ENCODE peak calls at places on chromosomes 7 and 10, in seven cellular contexts. G is stimulated activated CD4-positive, alpha-beta T cell treated with anti-CD3 and anti-CD28 coated beads, Interleukin-15, amount 100 ng/mL, for 1 hour; I is stimulated activated CD8-positive, alpha-beta memory T cell treated with anti-CD3 and anti-CD28 coated beads, Interleukin-7, amount 100 ng/mL, for 1 hour; Z is MV-4-11; X is thoracic aorta; S is lung microvascular endothelial cell; C is upper lobe of right lung. A is an unnamed sample.

GRCh38 chr10:48363617-48364355 is 57.3 kb downstream of the MAPK8 start:
- DNase-seq in S (peak; percentile 87), X (no peak), I (no peak), Z (peak; percentile 43), C (no peak), G (no peak), A (no peak)

GRCh38 chr7:36760856-36761762 is 36.8 kb upstream of the AOAH start:
- DNase-seq in X (no peak), I (no peak), G (no peak), S (no peak), Z (no peak), C (no peak), A (no peak)

GRCh38 chr7:1243964-1244416 is 11.3 kb downstream of the UNCX start:
- DNase-seq in X (no peak), I (no peak), S (no peak), Z (no peak), G (no peak), C (no peak), A (no peak)

GRCh38 chr7:41816111-41816510 is 113.2 kb upstream of the INHBA start:
- DNase-seq in S (no peak), G (no peak), I (no peak), C (no peak), Z (peak; percentile 97), X (no peak), A (no peak)

GRCh38 chr7:42107484-42107883 is 129.5 kb downstream of the GLI3 start:
- DNase-seq in S (no peak), I (no peak), C (no peak), Z (no peak), X (no peak), G (no peak), A (no peak)

GRCh38 chr7:158631574-158632195 is 44.1 kb upstream of the PTPRN2 start:
- DNase-seq in Z (no peak), G (no peak), I (no peak), S (peak; percentile 36), C (no peak), X (no peak), A (no peak)

GRCh38 chr10:29908977-29909376 is 150.4 kb downstream of the JCAD start:
- DNase-seq in C (no peak), Z (no peak), X (no peak), G (no peak), I (no peak), S (peak; percentile 61), A (no peak)

GRCh38 chr7:132084776-132085388 is 491.4 kb downstream of the PLXNA4 start:
- DNase-seq in X (no peak), S (peak; percentile 11), C (no peak), Z (peak; percentile 12), G (no peak), I (no peak), A (no peak)

GRCh38 chr10:131983780-131984179 is 2.1 kb upstream of the BNIP3 start:
- DNase-seq in G (no peak), C (no peak), I (no peak), X (no peak), S (peak; percentile 45), Z (no peak), A (no peak)

GRCh38 chr7:132516042-132516840 is 60.0 kb downstream of the PLXNA4 start:
- DNase-seq in G (no peak), S (peak; percentile 87), Z (no peak), I (no peak), X (no peak), C (no peak), A (no peak)

GRCh38 chr7:56063882-56064625 is at the start of gene SUMF2:
- DNase-seq in I (peak; percentile 84), G (peak; percentile 89), Z (peak; percentile 84), X (peak; percentile 60), C (peak; percentile 97), S (peak; percentile 95), A (peak; percentile 82)

GRCh38 chr7:124413029-124413428 is 352.6 kb downstream of the GPR37 start:
- DNase-seq in Z (no peak), G (no peak), I (no peak), C (no peak), X (no peak), S (no peak), A (no peak)

GRCh38 chr7:129993275-129993674 is 40.5 kb upstream of the UBE2H start:
- DNase-seq in X (no peak), G (no peak), S (no peak), I (no peak), C (no peak), Z (no peak), A (no peak)

GRCh38 chr10:56622335-56622973 is 261.4 kb upstream of the ZWINT start:
- DNase-seq in X (no peak), S (no peak), G (no peak), I (no peak), C (no peak), Z (peak; percentile 50), A (no peak)

GRCh38 chr10:132893090-132893489 is 49.3 kb downstream of the CFAP46 start:
- DNase-seq in I (no peak), C (peak; percentile 54), Z (no peak), X (no peak), S (no peak), G (no peak), A (no peak)

GRCh38 chr10:131424836-131425506 is 113.5 kb upstream of the TCERG1L start:
- DNase-seq in I (no peak), C (no peak), X (no peak), S (no peak), Z (no peak), G (no peak), A (no peak)

GRCh38 chr7:92969061-92969460 is 132.7 kb upstream of the CDK6 start:
- DNase-seq in I (no peak), C (no peak), S (no peak), G (no peak), X (no peak), Z (no peak), A (no peak)

GRCh38 chr7:152856351-152856750 is 96.8 kb downstream of the ACTR3B start:
- DNase-seq in Z (no peak), X (no peak), G (no peak), I (no peak), S (no peak), C (no peak), A (no peak)

GRCh38 chr7:40372031-40372430 is 237.2 kb downstream of the SUGCT start:
- DNase-seq in G (no peak), Z (no peak), X (no peak), C (no peak), S (no peak), I (no peak), A (no peak)

GRCh38 chr7:5195157-5195556 is 5.1 kb downstream of the WIPI2 start:
- DNase-seq in Z (no peak), X (no peak), S (no peak), I (no peak), G (no peak), C (no peak), A (no peak)

GRCh38 chr10:14200645-14201534 is 129.8 kb downstream of the FRMD4A start:
- DNase-seq in S (peak; percentile 29), C (no peak), I (no peak), X (no peak), Z (no peak), G (no peak), A (no peak)

GRCh38 chr7:106126170-106126938 is 14.2 kb upstream of the SYPL1 start:
- DNase-seq in S (peak; percentile 84), Z (peak; percentile 77), C (no peak), X (no peak), G (no peak), I (no peak), A (peak; percentile 10)

GRCh38 chr7:107201795-107202450 is 33.1 kb downstream of the HBP1 start:
- DNase-seq in I (no peak), Z (no peak), X (no peak), G (peak; percentile 3), S (peak; percentile 59), C (no peak), A (no peak)

GRCh38 chr7:122054393-122054792 is 89.7 kb downstream of the AASS start:
- DNase-seq in X (no peak), S (no peak), I (no peak), G (no peak), C (no peak), Z (no peak), A (no peak)

GRCh38 chr10:58590152-58590551 is 77.5 kb downstream of the BICC1 start:
- DNase-seq in G (no peak), Z (no peak), S (no peak), C (no peak), X (no peak), I (no peak), A (no peak)

GRCh38 chr10:103818765-103819374 is 36.5 kb downstream of the SH3PXD2A start:
- DNase-seq in Z (no peak), G (no peak), X (no peak), I (no peak), C (peak; percentile 22), S (no peak), A (no peak)

GRCh38 chr7:140596751-140597424 is 43.7 kb downstream of the DENND2A start:
- DNase-seq in S (no peak), X (no peak), C (no peak), Z (no peak), I (no peak), G (no peak), A (no peak)

GRCh38 chr10:132514841-132515521 is 22.6 kb upstream of the INPP5A start:
- DNase-seq in G (no peak), I (no peak), C (no peak), Z (no peak), X (no peak), S (no peak), A (no peak)

GRCh38 chr7:4066206-4066605 is 615.9 kb upstream of the FOXK1 start:
- DNase-seq in I (no peak), S (no peak), G (no peak), C (no peak), Z (no peak), X (no peak), A (no peak)

GRCh38 chr7:17406756-17407155 is 108.3 kb downstream of the AHR start:
- DNase-seq in Z (no peak), C (no peak), G (no peak), S (peak; percentile 16), X (no peak), I (no peak), A (no peak)